ENCODE peak calls at places on chromosomes 16 and 17, in seven cellular contexts. One of them, this sample, is unnamed.

GRCh38 chr17:37725021-37725585 is 19.8 kb downstream of the HNF1B start:
- DNase-seq in stomach: no peak
- DNase-seq in OCI-LY7: no peak
- DNase-seq in pancreas: no peak
- DNase-seq in CD8-positive, alpha-beta memory T cell: no peak
- DNase-seq in upper lobe of right lung: no peak
- DNase-seq in esophagus muscularis mucosa: no peak
- DNase-seq in this sample: no peak

GRCh38 chr17:40023590-40024292 is 8.5 kb downstream of the CSF3 start:
- DNase-seq in stomach: peak
- DNase-seq in OCI-LY7: no peak
- DNase-seq in pancreas: peak
- DNase-seq in CD8-positive, alpha-beta memory T cell: no peak
- DNase-seq in upper lobe of right lung: peak
- DNase-seq in esophagus muscularis mucosa: no peak
- DNase-seq in this sample: no peak

GRCh38 chr17:40327735-40328385 is 18.9 kb downstream of the RARA start:
- DNase-seq in stomach: no peak
- DNase-seq in OCI-LY7: no peak
- DNase-seq in pancreas: no peak
- DNase-seq in CD8-positive, alpha-beta memory T cell: no peak
- DNase-seq in upper lobe of right lung: no peak
- DNase-seq in esophagus muscularis mucosa: no peak
- DNase-seq in this sample: no peak

GRCh38 chr17:21214777-21215541 is 998 bp upstream of the TMEM11 start:
- DNase-seq in stomach: no peak
- DNase-seq in OCI-LY7: peak
- DNase-seq in pancreas: no peak
- DNase-seq in CD8-positive, alpha-beta memory T cell: no peak
- DNase-seq in upper lobe of right lung: no peak
- DNase-seq in esophagus muscularis mucosa: no peak
- DNase-seq in this sample: peak

GRCh38 chr17:82464567-82464929 is 6.0 kb downstream of the NARF start:
- DNase-seq in stomach: no peak
- DNase-seq in OCI-LY7: no peak
- DNase-seq in pancreas: no peak
- DNase-seq in CD8-positive, alpha-beta memory T cell: no peak
- DNase-seq in upper lobe of right lung: no peak
- DNase-seq in esophagus muscularis mucosa: no peak
- DNase-seq in this sample: no peak

GRCh38 chr16:87608400-87608985 is 6.2 kb downstream of the JPH3 start:
- DNase-seq in stomach: peak
- DNase-seq in OCI-LY7: peak
- DNase-seq in pancreas: peak
- DNase-seq in CD8-positive, alpha-beta memory T cell: peak
- DNase-seq in upper lobe of right lung: peak
- DNase-seq in esophagus muscularis mucosa: no peak
- DNase-seq in this sample: no peak

GRCh38 chr16:8355714-8356113 is 234.6 kb downstream of the TMEM114 start:
- DNase-seq in stomach: no peak
- DNase-seq in OCI-LY7: no peak
- DNase-seq in pancreas: no peak
- DNase-seq in CD8-positive, alpha-beta memory T cell: no peak
- DNase-seq in upper lobe of right lung: no peak
- DNase-seq in esophagus muscularis mucosa: no peak
- DNase-seq in this sample: no peak

GRCh38 chr16:14193316-14193871 is 122.3 kb downstream of the MRTFB start:
- DNase-seq in stomach: peak
- DNase-seq in OCI-LY7: peak
- DNase-seq in pancreas: no peak
- DNase-seq in CD8-positive, alpha-beta memory T cell: no peak
- DNase-seq in upper lobe of right lung: no peak
- DNase-seq in esophagus muscularis mucosa: no peak
- DNase-seq in this sample: no peak

GRCh38 chr17:28983286-28984240 is 22.3 kb downstream of the SEZ6 start:
- DNase-seq in stomach: no peak
- DNase-seq in OCI-LY7: no peak
- DNase-seq in pancreas: no peak
- DNase-seq in CD8-positive, alpha-beta memory T cell: no peak
- DNase-seq in upper lobe of right lung: no peak
- DNase-seq in esophagus muscularis mucosa: no peak
- DNase-seq in this sample: peak

GRCh38 chr17:8606415-8606814 is 24.1 kb downstream of the MYH10 start:
- DNase-seq in stomach: no peak
- DNase-seq in OCI-LY7: no peak
- DNase-seq in pancreas: no peak
- DNase-seq in CD8-positive, alpha-beta memory T cell: no peak
- DNase-seq in upper lobe of right lung: no peak
- DNase-seq in esophagus muscularis mucosa: no peak
- DNase-seq in this sample: no peak

GRCh38 chr16:58284488-58284887 is 10.3 kb downstream of the PRSS54 start:
- DNase-seq in stomach: no peak
- DNase-seq in OCI-LY7: no peak
- DNase-seq in pancreas: no peak
- DNase-seq in CD8-positive, alpha-beta memory T cell: no peak
- DNase-seq in upper lobe of right lung: no peak
- DNase-seq in esophagus muscularis mucosa: no peak
- DNase-seq in this sample: no peak

GRCh38 chr16:14346278-14347142 is 275.4 kb downstream of the MRTFB start:
- DNase-seq in stomach: no peak
- DNase-seq in OCI-LY7: no peak
- DNase-seq in pancreas: no peak
- DNase-seq in CD8-positive, alpha-beta memory T cell: no peak
- DNase-seq in upper lobe of right lung: no peak
- DNase-seq in esophagus muscularis mucosa: no peak
- DNase-seq in this sample: no peak

GRCh38 chr17:75645501-75645888 is 12.3 kb downstream of the SMIM5 start:
- DNase-seq in stomach: peak
- DNase-seq in OCI-LY7: no peak
- DNase-seq in pancreas: peak
- DNase-seq in CD8-positive, alpha-beta memory T cell: no peak
- DNase-seq in upper lobe of right lung: peak
- DNase-seq in esophagus muscularis mucosa: no peak
- DNase-seq in this sample: no peak

GRCh38 chr16:12763517-12763916 is 40.2 kb downstream of the CPPED1 start:
- DNase-seq in stomach: peak
- DNase-seq in OCI-LY7: no peak
- DNase-seq in pancreas: no peak
- DNase-seq in CD8-positive, alpha-beta memory T cell: no peak
- DNase-seq in upper lobe of right lung: no peak
- DNase-seq in esophagus muscularis mucosa: no peak
- DNase-seq in this sample: no peak

GRCh38 chr16:85525464-85526117 is 87.5 kb upstream of the GSE1 start:
- DNase-seq in stomach: no peak
- DNase-seq in OCI-LY7: no peak
- DNase-seq in pancreas: no peak
- DNase-seq in CD8-positive, alpha-beta memory T cell: no peak
- DNase-seq in upper lobe of right lung: no peak
- DNase-seq in esophagus muscularis mucosa: no peak
- DNase-seq in this sample: no peak

DNA sequence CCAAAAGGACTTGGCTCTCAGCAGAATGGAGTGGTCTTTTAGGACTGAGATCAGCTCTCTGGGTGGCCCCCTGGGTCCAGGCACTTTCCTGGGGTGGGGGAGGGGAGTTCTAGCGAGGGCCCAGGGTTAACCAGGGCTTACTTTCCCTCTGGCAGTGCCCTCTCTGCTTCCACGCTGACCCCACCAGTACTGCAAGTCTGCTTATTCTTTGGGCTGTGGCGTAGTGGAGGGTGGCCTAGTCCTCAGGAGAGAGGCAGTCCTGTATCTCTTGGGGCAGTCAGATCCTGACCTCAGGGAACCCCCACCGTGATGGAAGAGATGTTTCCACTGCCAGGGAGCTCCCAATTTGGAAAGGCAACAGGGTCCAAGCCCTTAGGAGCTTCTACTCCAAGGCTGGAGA is 79.4 kb downstream of the CCDC182 start:
- DNase-seq in stomach: no peak
- DNase-seq in OCI-LY7: no peak
- DNase-seq in pancreas: peak
- DNase-seq in CD8-positive, alpha-beta memory T cell: no peak
- DNase-seq in upper lobe of right lung: peak
- DNase-seq in esophagus muscularis mucosa: no peak
- DNase-seq in this sample: no peak
- H3K27ac ChIP-seq in stomach: peak
- H3K27ac ChIP-seq in OCI-LY7: peak
- H3K27ac ChIP-seq in pancreas: no peak
- H3K27ac ChIP-seq in CD8-positive, alpha-beta memory T cell: no peak
- H3K27ac ChIP-seq in upper lobe of right lung: no peak
- H3K27ac ChIP-seq in esophagus muscularis mucosa: no peak
- H3K27ac ChIP-seq in this sample: peak

GRCh38 chr17:351436-351713 is 1.2 kb downstream of the RPH3AL start:
- DNase-seq in stomach: no peak
- DNase-seq in OCI-LY7: no peak
- DNase-seq in pancreas: no peak
- DNase-seq in CD8-positive, alpha-beta memory T cell: no peak
- DNase-seq in upper lobe of right lung: no peak
- DNase-seq in esophagus muscularis mucosa: no peak
- DNase-seq in this sample: no peak

GRCh38 chr17:349666-350065 is 2.9 kb downstream of the RPH3AL start:
- DNase-seq in stomach: no peak
- DNase-seq in OCI-LY7: no peak
- DNase-seq in pancreas: no peak
- DNase-seq in CD8-positive, alpha-beta memory T cell: no peak
- DNase-seq in upper lobe of right lung: peak
- DNase-seq in esophagus muscularis mucosa: no peak
- DNase-seq in this sample: no peak

GRCh38 chr17:351875-352420 is 659 bp downstream of the RPH3AL start:
- DNase-seq in stomach: no peak
- DNase-seq in OCI-LY7: no peak
- DNase-seq in pancreas: no peak
- DNase-seq in CD8-positive, alpha-beta memory T cell: no peak
- DNase-seq in upper lobe of right lung: no peak
- DNase-seq in esophagus muscularis mucosa: no peak
- DNase-seq in this sample: no peak

GRCh38 chr17:352421-353212 is at the start of gene RPH3AL:
- DNase-seq in stomach: peak
- DNase-seq in OCI-LY7: no peak
- DNase-seq in pancreas: peak
- DNase-seq in CD8-positive, alpha-beta memory T cell: no peak
- DNase-seq in upper lobe of right lung: peak
- DNase-seq in esophagus muscularis mucosa: no peak
- DNase-seq in this sample: no peak

DNA sequence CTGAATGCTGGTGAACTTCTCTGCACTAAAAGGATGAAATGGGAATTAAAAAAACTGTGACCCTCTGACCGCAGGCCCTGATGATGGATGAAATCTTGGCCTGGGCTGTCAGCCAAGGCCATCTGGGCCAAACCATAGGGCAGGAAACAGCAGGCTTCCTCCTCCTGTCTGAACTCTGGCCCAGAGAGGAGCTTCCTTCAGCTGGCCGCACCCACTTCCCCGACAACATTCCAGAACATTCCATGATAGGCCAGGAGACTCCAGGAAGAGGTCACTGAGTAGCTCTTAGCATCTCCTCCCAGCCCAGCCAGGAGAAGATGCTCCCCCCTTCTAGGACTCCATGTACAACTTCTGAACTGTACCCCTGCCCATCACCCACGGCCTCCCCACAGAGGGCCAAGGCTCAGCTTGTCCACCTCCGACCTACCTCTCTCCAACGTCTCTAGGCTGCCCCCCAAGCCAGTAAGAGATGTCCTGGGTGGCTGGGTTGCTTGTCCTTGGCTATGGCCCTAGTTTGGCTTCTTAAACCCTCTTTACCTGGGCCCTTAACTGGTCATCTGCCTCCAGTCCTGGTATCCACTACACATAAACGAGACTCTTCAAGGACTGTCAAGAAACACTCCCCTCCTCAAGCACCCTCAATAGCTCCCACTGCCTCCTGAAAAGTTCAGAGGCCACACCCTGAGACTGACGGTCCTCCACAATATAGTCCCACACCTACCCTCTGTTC is 1.7 kb downstream of the RPH3AL start:
- DNase-seq in stomach: peak
- DNase-seq in OCI-LY7: no peak
- DNase-seq in pancreas: peak
- DNase-seq in CD8-positive, alpha-beta memory T cell: no peak
- DNase-seq in upper lobe of right lung: peak
- DNase-seq in esophagus muscularis mucosa: peak
- DNase-seq in this sample: no peak
- H3K27ac ChIP-seq in stomach: peak
- H3K27ac ChIP-seq in OCI-LY7: no peak
- H3K27ac ChIP-seq in pancreas: peak
- H3K27ac ChIP-seq in CD8-positive, alpha-beta memory T cell: no peak
- H3K27ac ChIP-seq in upper lobe of right lung: peak
- H3K27ac ChIP-seq in esophagus muscularis mucosa: peak
- H3K27ac ChIP-seq in this sample: no peak

GRCh38 chr17:50658602-50659001 is 23.9 kb downstream of the ABCC3 start:
- DNase-seq in stomach: no peak
- DNase-seq in OCI-LY7: no peak
- DNase-seq in pancreas: no peak
- DNase-seq in CD8-positive, alpha-beta memory T cell: no peak
- DNase-seq in upper lobe of right lung: no peak
- DNase-seq in esophagus muscularis mucosa: no peak
- DNase-seq in this sample: no peak

GRCh38 chr17:50660042-50660886 is 25.6 kb downstream of the ABCC3 start:
- DNase-seq in stomach: peak
- DNase-seq in OCI-LY7: no peak
- DNase-seq in pancreas: no peak
- DNase-seq in CD8-positive, alpha-beta memory T cell: no peak
- DNase-seq in upper lobe of right lung: no peak
- DNase-seq in esophagus muscularis mucosa: no peak
- DNase-seq in this sample: no peak

GRCh38 chr17:50657627-50658026 is 22.9 kb downstream of the ABCC3 start:
- DNase-seq in stomach: no peak
- DNase-seq in OCI-LY7: no peak
- DNase-seq in pancreas: no peak
- DNase-seq in CD8-positive, alpha-beta memory T cell: no peak
- DNase-seq in upper lobe of right lung: no peak
- DNase-seq in esophagus muscularis mucosa: no peak
- DNase-seq in this sample: no peak

GRCh38 chr17:50660887-50661345 is 26.2 kb downstream of the ABCC3 start:
- DNase-seq in stomach: no peak
- DNase-seq in OCI-LY7: no peak
- DNase-seq in pancreas: no peak
- DNase-seq in CD8-positive, alpha-beta memory T cell: no peak
- DNase-seq in upper lobe of right lung: no peak
- DNase-seq in esophagus muscularis mucosa: no peak
- DNase-seq in this sample: no peak

DNA sequence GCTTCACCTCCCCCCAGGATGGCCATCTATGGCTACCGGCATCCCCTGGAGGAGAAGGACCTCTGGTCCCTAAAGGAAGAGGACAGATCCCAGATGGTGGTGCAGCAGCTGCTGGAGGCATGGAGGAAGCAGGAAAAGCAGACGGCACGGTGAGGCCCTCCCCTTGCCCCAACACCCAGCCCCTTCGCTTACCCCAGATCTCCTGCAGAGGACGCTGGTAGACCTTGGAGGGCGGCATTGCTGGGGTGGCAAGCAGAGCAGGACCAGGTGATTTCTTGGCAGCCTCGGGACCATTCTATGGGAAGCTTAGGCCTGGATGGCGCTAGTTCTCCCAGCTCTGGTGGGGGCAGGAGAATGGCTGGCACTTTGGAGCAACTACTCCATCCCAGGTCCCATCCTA is 24.5 kb downstream of the ABCC3 start:
- DNase-seq in stomach: no peak
- DNase-seq in OCI-LY7: no peak
- DNase-seq in pancreas: no peak
- DNase-seq in CD8-positive, alpha-beta memory T cell: no peak
- DNase-seq in upper lobe of right lung: no peak
- DNase-seq in esophagus muscularis mucosa: no peak
- DNase-seq in this sample: no peak
- H3K27ac ChIP-seq in stomach: no peak
- H3K27ac ChIP-seq in OCI-LY7: no peak
- H3K27ac ChIP-seq in pancreas: no peak
- H3K27ac ChIP-seq in CD8-positive, alpha-beta memory T cell: no peak
- H3K27ac ChIP-seq in upper lobe of right lung: peak
- H3K27ac ChIP-seq in esophagus muscularis mucosa: no peak
- H3K27ac ChIP-seq in this sample: no peak

GRCh38 chr17:44932526-44933097 is 15.0 kb downstream of the KIF18B start:
- DNase-seq in stomach: no peak
- DNase-seq in OCI-LY7: no peak
- DNase-seq in pancreas: no peak
- DNase-seq in CD8-positive, alpha-beta memory T cell: no peak
- DNase-seq in upper lobe of right lung: peak
- DNase-seq in esophagus muscularis mucosa: no peak
- DNase-seq in this sample: peak
- H3K27ac ChIP-seq in stomach: no peak
- H3K27ac ChIP-seq in OCI-LY7: no peak
- H3K27ac ChIP-seq in pancreas: no peak
- H3K27ac ChIP-seq in CD8-positive, alpha-beta memory T cell: no peak
- H3K27ac ChIP-seq in upper lobe of right lung: no peak
- H3K27ac ChIP-seq in esophagus muscularis mucosa: no peak
- H3K27ac ChIP-seq in this sample: no peak

This sample was measured in dorsolateral prefrontal cortex.